ENCODE peak calls at places on chromosomes 4 and X, in eight cellular contexts. B, I, E, K, F, X, T and Q are unnamed samples.

GRCh38 chrX:46788902-46789301 is 30.0 kb upstream of the SLC9A7 start:
- DNase-seq in T (no peak), F (no peak), X (no peak), E (no peak), I (no peak), B (no peak), K (no peak), Q (no peak)

GRCh38 chr4:139734201-139734874 is 68.7 kb downstream of the MGST2 start:
- DNase-seq in E (no peak), I (no peak), F (no peak), X (no peak), B (peak), T (no peak), K (no peak), Q (no peak)

GRCh38 chr4:7066493-7066892 is 1.4 kb downstream of the GRPEL1 start:
- DNase-seq in B (peak), K (no peak), X (no peak), T (no peak), I (no peak), F (no peak), E (no peak), Q (no peak)

GRCh38 chrX:42269186-42269585 is 345.8 kb upstream of the CASK start:
- DNase-seq in I (no peak), T (no peak), E (no peak), X (no peak), K (no peak), F (no peak), B (no peak), Q (no peak)

GRCh38 chr4:169150806-169151205 is 120.0 kb downstream of the SH3RF1 start:
- DNase-seq in I (no peak), X (no peak), B (no peak), T (no peak), F (no peak), E (no peak), K (no peak), Q (no peak)

GRCh38 chr4:168139336-168139735 is 47.0 kb downstream of the ANXA10 start:
- DNase-seq in B (no peak), I (no peak), E (no peak), T (no peak), K (no peak), F (no peak), X (no peak), Q (no peak)

GRCh38 chrX:122866527-122866926 is 317.6 kb upstream of the GRIA3 start:
- DNase-seq in E (no peak), B (no peak), I (no peak), K (no peak), X (no peak), T (no peak), F (no peak), Q (no peak)

GRCh38 chr4:36323801-36324419 is 42.5 kb downstream of the DTHD1 start:
- DNase-seq in F (no peak), I (no peak), B (no peak), X (no peak), T (no peak), K (no peak), E (no peak), Q (no peak)

GRCh38 chrX:11792461-11793421 is 34.7 kb downstream of the MSL3 start:
- DNase-seq in F (peak), I (peak), X (no peak), T (peak), B (no peak), E (peak), K (peak), Q (no peak)